ENCODE peak calls at places on chromosomes 12 and 14, in eight cellular contexts. M, A, P, O, R, S, J and T are unnamed samples.

GRCh38 chr14:97618401-97618800 is 821.2 kb downstream of the VRK1 start:
- DNase-seq in M (no peak), A (no peak), P (no peak), O (no peak), R (no peak), S (no peak), J (no peak), T (no peak)

GRCh38 chr14:22748691-22749090 is 17.8 kb upstream of the OXA1L start:
- DNase-seq in M (no peak), A (no peak), P (no peak), O (no peak), R (no peak), S (no peak), J (no peak), T (no peak)

GRCh38 chr12:93667672-93668071 is 9.5 kb upstream of the CRADD start:
- DNase-seq in M (no peak), A (no peak), P (no peak), O (no peak), R (no peak), S (no peak), J (no peak), T (no peak)

GRCh38 chr14:82710257-82710841 is 1176.7 kb upstream of the SEL1L start:
- DNase-seq in M (peak), A (no peak), P (peak), O (peak), R (peak), S (peak), J (peak), T (peak)

GRCh38 chr14:71248204-71248603 is 340.9 kb downstream of the PCNX1 start:
- DNase-seq in M (no peak), A (no peak), P (no peak), O (peak), R (peak), S (no peak), J (no peak), T (no peak)

GRCh38 chr14:75399819-75400678 is 27.8 kb upstream of the JDP2 start:
- DNase-seq in M (no peak), A (peak), P (no peak), O (peak), R (peak), S (peak), J (peak), T (peak)

GRCh38 chr14:50000215-50001145 is 107.6 kb downstream of the ARF6 start:
- DNase-seq in M (peak), A (no peak), P (no peak), O (peak), R (peak), S (peak), J (no peak), T (peak)

GRCh38 chr14:31578266-31578665 is 17.1 kb downstream of the NUBPL start:
- DNase-seq in M (no peak), A (no peak), P (no peak), O (no peak), R (peak), S (no peak), J (no peak), T (no peak)

GRCh38 chr12:102757154-102757873 is 159.7 kb downstream of the PAH start:
- DNase-seq in M (peak), A (no peak), P (no peak), O (no peak), R (peak), S (no peak), J (no peak), T (no peak)